ENCODE peak calls at places on chromosomes 3 and 15, in eight cellular contexts. F, S, E, G, R, D, X and U are unnamed samples.

GRCh38 chr15:92666780-92667179 is 11.2 kb upstream of the FAM174B start:
- DNase-seq in F (peak; percentile 51), S (no peak), E (no peak), G (no peak), R (no peak), D (no peak), X (no peak), U (no peak)

GRCh38 chr3:187361835-187362234 is 6.3 kb upstream of the RTP4 start:
- DNase-seq in F (no peak), S (no peak), E (no peak), G (no peak), R (no peak), D (no peak), X (peak; percentile 38), U (no peak)

GRCh38 chr15:64068133-64068532 is 21.8 kb upstream of the DAPK2 start:
- DNase-seq in F (no peak), S (no peak), E (no peak), G (no peak), R (no peak), D (no peak), X (no peak), U (no peak)

GRCh38 chr3:84836961-84837360 is 121.8 kb upstream of the CADM2 start:
- DNase-seq in F (no peak), S (no peak), E (no peak), G (no peak), R (no peak), D (no peak), X (peak; percentile 93), U (no peak)

GRCh38 chr15:57769266-57769665 is 62.8 kb downstream of the POLR2M start:
- DNase-seq in F (peak; percentile 34), S (no peak), E (no peak), G (peak; percentile 33), R (no peak), D (no peak), X (no peak), U (peak; percentile 87)

GRCh38 chr15:42608767-42609488 is 33.5 kb downstream of the STARD9 start:
- DNase-seq in F (no peak), S (no peak), E (no peak), G (no peak), R (no peak), D (no peak), X (no peak), U (no peak)

GRCh38 chr15:40307421-40308165 is at the start of gene PLCB2:
- DNase-seq in F (peak; percentile 22), S (no peak), E (peak; percentile 74), G (no peak), R (no peak), D (no peak), X (no peak), U (no peak)

GRCh38 chr3:139686624-139687023 is 8.9 kb upstream of the NMNAT3 start:
- DNase-seq in F (no peak), S (no peak), E (no peak), G (no peak), R (no peak), D (no peak), X (no peak), U (no peak)

GRCh38 chr15:49883121-49883520 is 235.9 kb downstream of the ATP8B4 start:
- DNase-seq in F (no peak), S (no peak), E (no peak), G (no peak), R (no peak), D (no peak), X (no peak), U (no peak)

GRCh38 chr15:85150130-85150480 is 168.4 kb downstream of the PDE8A start:
- DNase-seq in F (no peak), S (no peak), E (no peak), G (peak; percentile 11), R (no peak), D (no peak), X (no peak), U (no peak)

GRCh38 chr3:53056442-53056841 is 10.6 kb upstream of the SFMBT1 start:
- DNase-seq in F (no peak), S (no peak), E (peak; percentile 49), G (peak; percentile 24), R (no peak), D (no peak), X (no peak), U (no peak)

GRCh38 chr3:150278843-150279341 is 129.2 kb upstream of the TSC22D2 start:
- DNase-seq in F (no peak), S (no peak), E (no peak), G (no peak), R (no peak), D (no peak), X (peak; percentile 55), U (no peak)

GRCh38 chr3:18443670-18444596 is 18.8 kb upstream of the SATB1 start:
- DNase-seq in F (no peak), S (no peak), E (no peak), G (no peak), R (no peak), D (peak; percentile 28), X (no peak), U (peak; percentile 54)

GRCh38 chr3:46096336-46096735 is 69.1 kb upstream of the XCR1 start:
- DNase-seq in F (no peak), S (peak; percentile 3), E (peak; percentile 51), G (no peak), R (no peak), D (no peak), X (no peak), U (no peak)

GRCh38 chr3:119602676-119603075 is 5.0 kb downstream of the PLA1A start:
- DNase-seq in F (no peak), S (no peak), E (no peak), G (no peak), R (no peak), D (no peak), X (no peak), U (no peak)

GRCh38 chr3:156174229-156174847 is 54.0 kb downstream of the KCNAB1 start:
- DNase-seq in F (peak; percentile 34), S (peak; percentile 63), E (no peak), G (peak; percentile 66), R (no peak), D (no peak), X (no peak), U (peak; percentile 36)

GRCh38 chr3:12681586-12682371 is 17.9 kb upstream of the RAF1 start:
- DNase-seq in F (peak; percentile 41), S (peak; percentile 55), E (no peak), G (peak; percentile 78), R (no peak), D (no peak), X (no peak), U (peak; percentile 75)

GRCh38 chr3:148718982-148719862 is 21.5 kb downstream of the AGTR1 start:
- DNase-seq in F (no peak), S (no peak), E (peak; percentile 47), G (peak; percentile 32), R (no peak), D (no peak), X (no peak), U (peak; percentile 64)

GRCh38 chr15:79366691-79367090 is 55.8 kb downstream of the TMED3 start:
- DNase-seq in F (no peak), S (peak; percentile 59), E (no peak), G (peak; percentile 32), R (no peak), D (no peak), X (no peak), U (no peak)

GRCh38 chr3:114299421-114299820 is 5.6 kb downstream of the TIGIT start:
- DNase-seq in F (peak; percentile 22), S (no peak), E (peak; percentile 86), G (no peak), R (no peak), D (no peak), X (peak; percentile 16), U (peak; percentile 17)

GRCh38 chr15:101489236-101489632 is 273 bp downstream of the PCSK6 start:
- DNase-seq in F (no peak), S (no peak), E (no peak), G (no peak), R (no peak), D (peak; percentile 52), X (peak; percentile 38), U (peak; percentile 9)

GRCh38 chr3:10319804-10320203 is 1.1 kb downstream of the SEC13 start:
- DNase-seq in F (no peak), S (peak; percentile 39), E (no peak), G (peak; percentile 12), R (no peak), D (no peak), X (no peak), U (peak; percentile 16)

GRCh38 chr15:67030036-67030762 is 35.2 kb upstream of the SMAD3 start:
- DNase-seq in F (no peak), S (no peak), E (no peak), G (no peak), R (no peak), D (no peak), X (peak; percentile 88), U (no peak)

GRCh38 chr15:39016706-39017105 is 452.1 kb upstream of the RASGRP1 start:
- DNase-seq in F (no peak), S (peak; percentile 96), E (no peak), G (peak; percentile 91), R (no peak), D (no peak), X (no peak), U (no peak)

GRCh38 chr3:99549220-99549619 is 89.2 kb upstream of the COL8A1 start:
- DNase-seq in F (no peak), S (peak; percentile 18), E (no peak), G (no peak), R (no peak), D (no peak), X (no peak), U (no peak)

GRCh38 chr15:29035571-29036285 is 150.0 kb downstream of the APBA2 start:
- DNase-seq in F (no peak), S (no peak), E (no peak), G (no peak), R (no peak), D (no peak), X (no peak), U (no peak)
- H3K27me3 ChIP-seq in F (no peaks in the 10 kb centered on the region), S (no peaks in the 10 kb centered on the region), E (no peaks in the 10 kb centered on the region), G (no peaks in the 10 kb centered on the region), R (no peaks in the 10 kb centered on the region), D (no peaks in the 10 kb centered on the region), X (no peaks in the 10 kb centered on the region), U (peaks cover 8% of the 10 kb centered on the region)

GRCh38 chr15:26974120-26974780 is 3.3 kb downstream of the GABRG3 start:
- DNase-seq in F (no peak), S (peak; percentile 26), E (peak; percentile 57), G (peak; percentile 9), R (no peak), D (no peak), X (no peak), U (peak; percentile 2)
- H3K27me3 ChIP-seq in F (no peaks in the 10 kb centered on the region), S (peaks cover 5% of the 10 kb centered on the region), E (no peaks in the 10 kb centered on the region), G (no peaks in the 10 kb centered on the region), R (no peaks in the 10 kb centered on the region), D (no peaks in the 10 kb centered on the region), X (peaks cover 31% of the 10 kb centered on the region), U (peaks cover 23% of the 10 kb centered on the region)

DNA sequence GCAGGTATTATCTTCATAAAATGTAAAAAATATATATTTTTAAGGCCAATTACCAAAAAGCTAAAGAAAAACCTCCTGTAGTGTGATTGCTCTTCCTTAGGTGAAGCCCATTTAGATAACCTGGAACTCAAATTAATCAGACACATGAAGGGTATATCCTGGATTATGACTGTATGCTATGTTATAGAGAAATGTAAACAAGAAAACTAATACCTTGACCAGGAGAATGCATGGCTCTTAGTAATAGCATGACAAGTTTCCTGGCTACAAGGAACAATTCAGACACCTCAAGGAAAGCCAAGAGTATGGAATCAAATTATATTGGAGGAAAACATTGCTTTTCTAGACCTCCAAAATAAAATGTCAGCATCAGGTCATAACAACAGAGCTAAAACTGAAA is 14.0 kb upstream of the CFAP161 start:
- DNase-seq in F (no peak), S (no peak), E (no peak), G (no peak), R (no peak), D (no peak), X (no peak), U (no peak)
- H3K27me3 ChIP-seq in F (no peaks in the 10 kb centered on the region), S (peaks cover 17% of the 10 kb centered on the region), E (no peaks in the 10 kb centered on the region), G (no peaks in the 10 kb centered on the region), R (no peaks in the 10 kb centered on the region), D (no peaks in the 10 kb centered on the region), X (peaks cover 19% of the 10 kb centered on the region), U (no peaks in the 10 kb centered on the region)

GRCh38 chr15:41511331-41512077 is 2.1 kb downstream of the LTK start:
- DNase-seq in F (no peak), S (no peak), E (no peak), G (no peak), R (no peak), D (no peak), X (no peak), U (no peak)
- H3K27me3 ChIP-seq in F (no peaks in the 10 kb centered on the region), S (peaks cover 35% of the 10 kb centered on the region), E (no peaks in the 10 kb centered on the region), G (peaks cover 38% of the 10 kb centered on the region), R (peaks cover 7% of the 10 kb centered on the region), D (no peaks in the 10 kb centered on the region), X (peaks cover 4% of the 10 kb centered on the region), U (peaks cover 26% of the 10 kb centered on the region)